ENCODE peak calls at places on chromosomes 5 and 9, in ten cellular contexts. T is body of pancreas, S is neural progenitor cell, O is upper lobe of right lung, Y is NB4, U is IMR-90, J is hepatocyte, P is fibroblast of lung, R is spleen, K is fibroblast of mammary gland. G is an unnamed sample.

GRCh38 chr9:34988218-34989055 is 1.1 kb upstream of the DNAJB5 start:
- DNase-seq in S (peak), T (no peak), Y (no peak), K (no peak), J (no peak), P (peak), O (no peak), R (peak), U (no peak), G (peak)

GRCh38 chr5:115963566-115963965 is 1.3 kb downstream of the LVRN start:
- DNase-seq in K (no peak), S (peak), R (no peak), O (no peak), U (no peak), T (no peak), P (no peak), Y (no peak), J (no peak), G (peak)

GRCh38 chr5:76607353-76607871 is 15.8 kb downstream of the F2RL2 start:
- DNase-seq in O (no peak), K (peak), Y (no peak), T (no peak), U (peak), P (peak), R (no peak), J (peak), S (peak), G (peak)

GRCh38 chr9:86494644-86495081 is 140.5 kb upstream of the TUT7 start:
- DNase-seq in J (no peak), K (peak), S (no peak), P (peak), R (no peak), Y (no peak), T (no peak), O (no peak), U (peak), G (peak)

GRCh38 chr9:128729302-128729701 is 5.4 kb upstream of the ZDHHC12 start:
- DNase-seq in J (no peak), Y (no peak), S (no peak), U (no peak), O (no peak), R (no peak), K (no peak), T (no peak), P (no peak), G (no peak)

GRCh38 chr5:143605403-143606005 is 202.0 kb upstream of the NR3C1 start:
- DNase-seq in R (no peak), O (no peak), Y (peak), S (no peak), P (peak), K (peak), T (peak), J (no peak), U (peak), G (peak)

GRCh38 chr9:132833451-132834130 is 44.5 kb downstream of the AK8 start:
- DNase-seq in Y (no peak), T (no peak), J (no peak), K (no peak), O (peak), P (no peak), U (no peak), R (no peak), S (no peak), G (no peak)

GRCh38 chr5:14809369-14810144 is 62.0 kb downstream of the ANKH start:
- DNase-seq in J (no peak), R (peak), P (peak), O (no peak), Y (peak), U (peak), T (peak), K (peak), S (no peak), G (peak)

GRCh38 chr5:73496984-73497457 is 1.2 kb upstream of the BTF3 start:
- DNase-seq in K (peak), J (peak), T (no peak), U (peak), R (no peak), P (peak), O (no peak), Y (peak), S (peak), G (peak)

GRCh38 chr9:5714501-5715401 is 85.8 kb downstream of the RIC1 start:
- DNase-seq in R (no peak), T (no peak), K (peak), O (no peak), P (peak), J (peak), S (peak), U (peak), Y (no peak), G (peak)

GRCh38 chr5:128630078-128630575 is 92.1 kb upstream of the FBN2 start:
- DNase-seq in U (no peak), J (no peak), T (no peak), P (no peak), K (no peak), S (no peak), R (no peak), Y (no peak), O (no peak), G (no peak)

GRCh38 chr5:135433626-135434426 is 13.3 kb downstream of the DCANP1 start:
- DNase-seq in R (peak), Y (peak), O (no peak), U (peak), T (no peak), P (peak), S (no peak), J (no peak), K (peak), G (peak)

GRCh38 chr9:3971391-3972082 is 328.3 kb downstream of the GLIS3 start:
- DNase-seq in Y (peak), O (no peak), J (no peak), U (no peak), R (no peak), P (no peak), K (no peak), S (no peak), T (no peak), G (no peak)

GRCh38 chr5:140219068-140219971 is 44.3 kb downstream of the CYSTM1 start:
- DNase-seq in K (peak), S (no peak), O (no peak), J (no peak), T (peak), P (peak), R (no peak), Y (no peak), U (no peak), G (peak)

GRCh38 chr5:177362871-177363507 is 5.3 kb downstream of the RGS14 start:
- DNase-seq in O (peak), T (peak), J (peak), Y (peak), P (peak), R (peak), U (no peak), S (peak), K (no peak), G (no peak)

GRCh38 chr9:136572003-136572595 is 26.3 kb upstream of the NOTCH1 start:
- DNase-seq in Y (no peak), K (no peak), J (peak), S (peak), T (peak), P (peak), U (peak), O (no peak), R (no peak), G (peak)
- H3K4me3 ChIP-seq in Y (no peak), K (no peak), J (no peak), S (no peak), T (no peak), P (no peak), U (no peak), O (no peak), R (no peak), G (no peak)

GRCh38 chr9:99300603-99301002 is 78.5 kb downstream of the SEC61B start:
- DNase-seq in U (no peak), K (no peak), R (no peak), O (no peak), S (no peak), T (no peak), J (no peak), Y (no peak), P (no peak), G (no peak)

GRCh38 chr9:99298660-99299059 is 76.6 kb downstream of the SEC61B start:
- DNase-seq in Y (no peak), O (no peak), R (no peak), P (no peak), S (no peak), T (no peak), J (no peak), U (no peak), K (no peak), G (no peak)

GRCh38 chr9:99300103-99300439 is 78.0 kb downstream of the SEC61B start:
- DNase-seq in O (no peak), Y (no peak), U (no peak), J (no peak), K (no peak), P (no peak), S (no peak), R (no peak), T (no peak), G (no peak)

GRCh38 chr9:99296375-99296951 is 74.4 kb downstream of the SEC61B start:
- DNase-seq in O (peak), T (no peak), R (peak), Y (no peak), U (no peak), J (no peak), P (peak), K (peak), S (no peak), G (peak)

DNA sequence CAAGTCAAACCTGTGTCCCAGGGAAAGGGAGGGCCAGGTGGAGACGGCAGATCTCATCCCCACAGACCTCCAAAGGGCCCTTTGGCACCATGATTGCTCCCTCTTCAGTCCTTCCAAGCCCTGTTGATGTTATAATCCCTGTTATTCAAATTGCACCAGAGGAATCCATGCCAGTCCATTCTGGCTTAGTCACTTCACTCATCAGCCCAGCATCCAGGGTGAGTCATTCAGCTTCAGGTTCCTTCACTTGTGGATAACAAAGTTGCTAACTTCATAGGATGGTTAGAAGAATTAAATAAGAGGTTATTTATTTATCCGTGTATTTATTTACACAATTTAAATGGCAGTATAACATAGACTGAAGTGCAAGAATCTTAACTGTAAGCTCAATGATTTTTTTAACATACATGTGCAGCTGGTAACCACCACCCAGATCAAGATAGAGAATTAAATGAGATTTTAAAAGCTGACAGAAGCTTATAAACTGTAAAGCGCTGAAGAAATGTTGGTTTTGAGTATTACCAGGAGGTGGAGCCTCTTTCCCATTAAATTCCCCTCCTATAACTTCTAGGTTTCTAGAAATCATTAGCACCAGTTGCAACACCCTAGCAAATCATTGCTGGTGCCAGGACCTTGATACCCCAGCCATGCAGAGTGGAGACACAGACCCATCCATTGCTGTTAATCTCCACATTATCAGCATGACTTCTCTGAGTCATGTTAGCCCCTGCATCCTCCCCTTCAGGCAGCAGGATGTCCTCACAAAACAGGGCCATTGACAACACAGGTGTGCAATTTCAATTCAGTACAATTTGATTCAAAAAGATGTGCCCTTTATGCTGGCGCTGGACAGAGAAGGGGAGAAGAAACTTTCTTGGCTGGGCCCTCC is 77.4 kb downstream of the SEC61B start:
- DNase-seq in U (peak), Y (peak), T (no peak), K (peak), J (peak), O (no peak), S (peak), R (no peak), P (peak), G (peak)
- TF ChIP-seq CTCF in U (peak), Y (peak), T (no peak), K (peak), J (peak), O (peak), S (peak), R (no peak), P (peak), G (peak)

DNA sequence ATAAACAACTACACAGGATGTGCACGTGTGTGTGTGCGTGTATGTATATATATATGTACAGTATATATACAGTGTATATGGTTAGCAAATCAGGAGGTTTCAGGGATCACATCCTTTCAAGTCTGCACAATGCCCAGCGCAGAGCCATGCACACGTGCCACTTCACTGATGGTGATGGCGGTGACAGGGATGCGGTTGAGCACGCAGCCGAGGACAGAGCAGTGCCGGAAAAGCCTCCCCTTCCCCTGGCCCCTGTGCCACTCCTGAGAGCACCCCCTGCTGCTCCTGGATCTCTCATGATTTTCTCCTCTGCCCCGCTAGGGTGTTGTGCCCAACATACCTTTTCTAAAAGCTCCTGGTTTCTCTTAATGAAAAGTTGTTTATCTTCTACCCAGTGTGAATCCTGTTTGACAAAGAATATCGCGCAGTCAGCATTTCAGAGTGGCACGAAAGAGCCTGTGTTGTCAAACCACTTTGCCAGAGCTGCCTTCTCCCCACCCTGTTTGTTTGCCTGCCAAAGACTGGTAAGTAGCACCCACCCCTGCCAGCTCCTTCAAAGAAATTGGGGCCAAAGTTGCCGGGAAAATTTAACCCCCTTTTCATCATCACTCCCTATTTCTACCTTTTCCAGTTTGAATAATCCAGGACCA is 126.1 kb upstream of the DPYSL3 start:
- DNase-seq in J (no peak), O (no peak), P (no peak), R (no peak), S (no peak), T (no peak), K (no peak), Y (no peak), U (no peak), G (no peak)
- H3K4me3 ChIP-seq in J (no peak), O (no peak), P (no peak), R (no peak), S (no peak), T (no peak), K (no peak), Y (no peak), U (no peak), G (no peak)

DNA sequence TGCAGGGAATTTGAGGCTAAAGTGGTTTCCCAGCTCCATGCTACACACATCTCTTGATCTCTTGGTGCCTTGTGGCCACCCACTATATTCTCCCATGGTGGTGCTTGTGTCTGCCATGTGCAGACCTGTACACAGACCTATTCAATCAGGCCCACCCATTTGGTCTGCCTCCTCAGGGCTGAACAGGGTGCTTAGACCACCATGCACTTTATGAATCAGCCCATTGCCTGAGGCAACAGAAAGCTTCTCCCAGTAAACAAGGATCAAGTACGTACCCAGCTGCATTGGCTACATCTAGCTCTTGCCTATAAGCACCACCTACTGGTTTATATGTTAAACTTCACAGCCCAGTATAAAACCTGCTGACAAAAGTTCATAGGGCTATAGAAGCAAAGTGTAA is 664.3 kb upstream of the EDIL3 start:
- DNase-seq in U (peak), P (peak), J (peak), T (no peak), K (peak), Y (peak), R (no peak), S (peak), O (no peak), G (peak)
- TF ChIP-seq CTCF in U (peak), P (peak), J (peak), T (no peak), K (peak), Y (no peak), R (no peak), S (peak), O (peak), G (peak)

GRCh38 chr9:113885183-113886002 is 9.3 kb downstream of the ZNF618 start:
- DNase-seq in K (no peak), J (no peak), T (no peak), Y (no peak), S (no peak), U (no peak), R (no peak), O (no peak), P (no peak), G (no peak)
- H3K4me3 ChIP-seq in K (no peak), J (no peak), T (no peak), Y (no peak), S (no peak), U (no peak), R (peak), O (peak), P (no peak), G (no peak)

DNA sequence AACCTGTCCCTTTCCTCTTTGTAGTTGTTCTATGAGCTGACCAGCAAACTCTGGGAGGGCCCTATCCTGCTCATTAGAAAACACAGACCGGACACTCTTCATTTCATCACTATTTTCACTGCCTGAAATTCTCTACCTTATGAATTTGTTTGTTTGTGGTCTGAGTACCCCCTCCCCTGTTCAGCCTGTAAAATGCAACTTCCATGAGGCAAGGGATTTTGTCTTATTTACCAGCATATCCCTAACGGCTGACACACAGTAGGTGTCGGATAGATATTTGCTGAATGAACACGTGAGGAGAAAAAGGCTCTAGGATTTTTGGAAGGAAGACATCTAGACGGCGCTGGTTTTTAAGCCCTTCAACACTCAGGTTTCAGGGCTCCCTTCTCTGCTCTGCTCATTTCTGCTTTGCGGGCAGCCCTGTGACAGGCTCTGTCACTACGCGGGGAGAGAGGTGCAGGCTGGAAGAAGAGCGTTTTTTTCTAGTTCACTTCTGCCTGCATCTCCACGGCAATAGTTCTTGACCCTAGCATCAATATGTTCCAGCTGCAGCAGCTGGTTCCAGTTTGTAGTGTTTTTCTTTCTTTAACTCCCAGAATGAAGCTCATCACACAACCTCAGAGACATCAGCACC is 41.0 kb downstream of the KCNMB1 start:
- DNase-seq in J (no peak), U (no peak), Y (no peak), R (no peak), S (peak), K (peak), P (no peak), O (no peak), T (no peak), G (peak)
- TF ChIP-seq CTCF in J (peak), U (no peak), Y (peak), R (no peak), S (peak), K (peak), P (no peak), O (peak), T (no peak), G (peak)

GRCh38 chr5:158384535-158385421 is 525.8 kb upstream of the CLINT1 start:
- DNase-seq in T (no peak), S (no peak), Y (peak), P (peak), K (peak), U (peak), J (no peak), R (no peak), O (no peak), G (peak)
- H3K4me3 ChIP-seq in T (no peak), S (no peak), Y (no peak), P (no peak), K (no peak), U (no peak), J (no peak), R (no peak), O (no peak), G (no peak)